ENCODE peak calls at places on chromosomes 12 and 14, in eight cellular contexts. J is HCT116, I is K562, U is PC-9, Z is MM.1S, E is left ventricle myocardium inferior, O is SK-N-SH, A is Peyer's patch. S is an unnamed sample. For H3K27me3, the result is how much of the 10 kb centered on the place peaks cover.

GRCh38 chr12:14994610-14995009 is 21.8 kb downstream of the PDE6H start:
- DNase-seq in O (no peak), E (no peak), J (no peak), I (no peak), U (no peak), A (no peak), Z (no peak), S (no peak)

GRCh38 chr12:129028824-129029223 is 175.5 kb downstream of the GLT1D1 start:
- DNase-seq in E (no peak), I (no peak), J (no peak), Z (no peak), U (no peak), A (no peak), O (no peak), S (peak)

GRCh38 chr14:101595887-101596721 is 34.8 kb downstream of the DIO3 start:
- DNase-seq in A (peak), U (no peak), J (no peak), O (no peak), I (no peak), Z (no peak), E (peak), S (no peak)

GRCh38 chr14:35932659-35933159 is 106.6 kb downstream of the BRMS1L start:
- DNase-seq in Z (peak), A (no peak), J (no peak), U (no peak), I (no peak), O (no peak), E (no peak), S (no peak)

GRCh38 chr14:58660407-58660806 is 22.6 kb downstream of the DACT1 start:
- DNase-seq in E (no peak), O (no peak), J (no peak), Z (no peak), I (no peak), U (no peak), A (no peak), S (no peak)

GRCh38 chr12:104910196-104910840 is 47.8 kb downstream of the SLC41A2 start:
- DNase-seq in U (no peak), O (no peak), I (no peak), J (no peak), Z (no peak), E (no peak), A (no peak), S (no peak)

GRCh38 chr12:78792052-78792698 is 72.4 kb upstream of the SYT1 start:
- DNase-seq in A (no peak), U (no peak), E (no peak), J (no peak), Z (no peak), O (no peak), I (no peak), S (no peak)

GRCh38 chr12:88790231-88790630 is 210.0 kb upstream of the KITLG start:
- DNase-seq in A (no peak), E (no peak), Z (no peak), O (no peak), I (no peak), J (no peak), U (no peak), S (no peak)

GRCh38 chr12:47652491-47653234 is 53.2 kb downstream of the RPAP3 start:
- DNase-seq in Z (no peak), A (no peak), O (no peak), J (no peak), U (no peak), I (no peak), E (peak), S (no peak)

GRCh38 chr12:29113101-29113500 is 36.0 kb upstream of the FAR2 start:
- DNase-seq in Z (no peak), U (peak), I (no peak), A (no peak), J (peak), O (no peak), E (no peak), S (no peak)

GRCh38 chr14:105080161-105080560 is 14.9 kb upstream of the GPR132 start:
- DNase-seq in A (peak), O (no peak), U (no peak), E (no peak), J (no peak), Z (no peak), I (no peak), S (no peak)

GRCh38 chr12:45148017-45148416 is 67.9 kb upstream of the ANO6 start:
- DNase-seq in A (no peak), I (no peak), J (no peak), Z (no peak), E (no peak), U (no peak), O (no peak), S (no peak)

GRCh38 chr12:111893287-111893686 is 51.3 kb downstream of the MAPKAPK5 start:
- DNase-seq in O (no peak), J (no peak), I (no peak), U (no peak), A (no peak), E (no peak), Z (no peak), S (no peak)

GRCh38 chr12:6821674-6822433 is at the start of gene GPR162:
- DNase-seq in E (peak), U (peak), A (peak), I (peak), O (peak), J (no peak), Z (no peak), S (peak)

GRCh38 chr12:89098390-89099102 is 253.8 kb downstream of the DUSP6 start:
- DNase-seq in J (no peak), Z (no peak), A (no peak), E (peak), I (no peak), U (no peak), O (peak), S (no peak)

GRCh38 chr12:31736472-31736871 is 7.7 kb upstream of the AMN1 start:
- DNase-seq in A (no peak), O (no peak), U (peak), Z (no peak), J (no peak), E (no peak), I (no peak), S (no peak)

GRCh38 chr12:24561882-24562760 is 386.8 kb downstream of the BCAT1 start:
- DNase-seq in I (no peak), U (no peak), E (peak), J (no peak), Z (peak), O (peak), A (peak), S (peak)

GRCh38 chr12:59393506-59393905 is 202.3 kb upstream of the SLC16A7 start:
- DNase-seq in U (no peak), J (no peak), Z (no peak), E (no peak), I (no peak), A (no peak), O (no peak), S (no peak)

GRCh38 chr12:30330565-30330964 is 365.1 kb downstream of the IPO8 start:
- DNase-seq in A (no peak), J (no peak), Z (no peak), O (no peak), U (no peak), I (no peak), E (no peak), S (no peak)

GRCh38 chr12:27260746-27261145 is 16.7 kb downstream of the STK38L start:
- DNase-seq in I (no peak), E (no peak), O (no peak), U (no peak), A (no peak), Z (no peak), J (no peak), S (no peak)

GRCh38 chr12:120103371-120103770 is 13.2 kb downstream of the RAB35 start:
- DNase-seq in A (no peak), E (no peak), J (no peak), U (no peak), I (no peak), O (no peak), Z (no peak), S (no peak)

GRCh38 chr14:101882141-101882935 is 82.0 kb upstream of the DYNC1H1 start:
- DNase-seq in O (no peak), J (no peak), Z (no peak), A (no peak), I (no peak), E (no peak), U (no peak), S (no peak)

GRCh38 chr14:69274321-69274720 is 14.4 kb downstream of the GALNT16 start:
- DNase-seq in A (no peak), I (no peak), U (no peak), O (no peak), Z (no peak), E (no peak), J (no peak), S (no peak)

GRCh38 chr12:132489078-132489601 is 811 bp upstream of the FBRSL1 start:
- DNase-seq in I (peak), O (no peak), Z (no peak), E (peak), A (peak), U (no peak), J (no peak), S (no peak)

GRCh38 chr12:126019385-126019784 is 954.1 kb downstream of the AACS start:
- DNase-seq in J (no peak), Z (no peak), O (no peak), A (no peak), I (no peak), E (no peak), U (no peak), S (no peak)

GRCh38 chr14:92315050-92315785 is 7.7 kb upstream of the SLC24A4 start:
- DNase-seq in J (no peak), I (no peak), U (no peak), A (no peak), E (no peak), Z (no peak), O (no peak), S (no peak)

GRCh38 chr14:91835197-91835919 is 32.0 kb downstream of the TC2N start:
- DNase-seq in I (no peak), E (no peak), A (peak), Z (no peak), J (no peak), U (no peak), O (no peak), S (no peak)

GRCh38 chr12:29552324-29552927 is 54.9 kb upstream of the OVCH1 start:
- DNase-seq in Z (peak), E (peak), U (peak), J (peak), O (peak), I (peak), A (peak), S (peak)

GRCh38 chr12:143964-144649 is 69.8 kb downstream of the SLC6A12 start:
- DNase-seq in Z (no peak), A (peak), U (peak), E (no peak), I (no peak), J (no peak), O (no peak), S (no peak)

GRCh38 chr14:75806247-75806876 is 145.3 kb downstream of the TTLL5 start:
- DNase-seq in O (no peak), Z (no peak), A (peak), U (no peak), E (no peak), I (no peak), J (no peak), S (no peak)

GRCh38 chr12:57476162-57476992 is 3.3 kb downstream of the ARHGAP9 start:
- DNase-seq in Z (no peak), A (peak), U (no peak), E (no peak), O (no peak), J (no peak), I (no peak), S (no peak)

GRCh38 chr12:57474430-57474829 is 5.2 kb downstream of the ARHGAP9 start:
- DNase-seq in E (no peak), O (no peak), Z (no peak), U (no peak), J (no peak), A (no peak), I (no peak), S (no peak)

GRCh38 chr12:57474862-57475261 is 4.8 kb downstream of the ARHGAP9 start:
- DNase-seq in U (no peak), J (no peak), A (no peak), Z (no peak), E (no peak), I (no peak), O (no peak), S (no peak)

GRCh38 chr12:57473886-57474285 is 5.8 kb downstream of the ARHGAP9 start:
- DNase-seq in Z (no peak), O (no peak), I (no peak), E (no peak), A (no peak), J (no peak), U (no peak), S (no peak)

GRCh38 chr12:57475271-57476161 is 4.2 kb downstream of the ARHGAP9 start:
- DNase-seq in Z (no peak), U (no peak), I (no peak), A (no peak), J (no peak), E (no peak), O (peak), S (no peak)
- H3K27me3 ChIP-seq in Z (under half), U (half or more), I (under half), A (under half), J (under half), E (half or more), O (half or more), S (under half)

DNA sequence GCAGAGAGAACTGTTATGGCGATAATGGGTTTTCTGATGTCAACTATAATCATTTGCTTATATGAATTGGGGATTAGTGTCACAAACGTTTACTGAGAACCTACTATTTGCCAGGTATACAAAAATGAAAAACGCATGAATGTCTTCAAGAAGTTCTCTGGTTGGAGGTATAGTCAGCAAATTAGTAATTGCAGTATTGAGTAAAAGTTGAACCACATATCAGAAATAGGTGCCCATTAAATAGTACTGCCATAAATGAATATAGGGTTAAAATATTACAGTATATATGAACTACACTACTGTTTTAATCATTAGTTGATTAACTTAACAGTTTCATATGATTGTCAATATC is 60.0 kb downstream of the PTPRB start:
- DNase-seq in O (no peak), E (no peak), Z (no peak), J (no peak), I (no peak), A (no peak), U (no peak), S (no peak)
- TF ChIP-seq CTCF in O (no peak), E (no peak), Z (no peak), J (no peak), I (no peak), A (no peak), U (peak), S (no peak)

GRCh38 chr12:108323581-108323980 is 15.5 kb downstream of the CMKLR1 start:
- DNase-seq in Z (no peak), I (no peak), A (no peak), O (no peak), J (no peak), U (no peak), E (no peak), S (no peak)
- H3K27me3 ChIP-seq in Z (under half), I (under half), A (under half), O (under half), J (under half), U (under half), E (under half), S (under half)

GRCh38 chr12:68971404-68971803 is 38.4 kb upstream of the CPM start:
- DNase-seq in A (no peak), U (peak), E (no peak), O (no peak), I (no peak), J (no peak), Z (no peak), S (peak)
- TF ChIP-seq CTCF in A (no peak), U (no peak), E (no peak), O (no peak), I (no peak), J (no peak), Z (no peak), S (no peak)

GRCh38 chr12:69479675-69480074 is 9.5 kb downstream of the FRS2 start:
- DNase-seq in Z (no peak), I (no peak), E (no peak), A (no peak), U (no peak), O (no peak), J (no peak), S (no peak)

GRCh38 chr12:69476276-69477017 is 6.3 kb downstream of the FRS2 start:
- DNase-seq in U (no peak), J (no peak), Z (no peak), O (peak), A (no peak), E (no peak), I (no peak), S (no peak)

GRCh38 chr12:69471667-69472385 is 1.6 kb downstream of the FRS2 start:
- DNase-seq in E (no peak), I (peak), O (no peak), J (no peak), Z (no peak), A (no peak), U (no peak), S (no peak)

GRCh38 chr12:69473229-69473628 is 3.0 kb downstream of the FRS2 start:
- DNase-seq in J (no peak), I (no peak), U (no peak), A (no peak), Z (no peak), O (no peak), E (no peak), S (no peak)

GRCh38 chr12:69475237-69475984 is 5.2 kb downstream of the FRS2 start:
- DNase-seq in U (no peak), E (no peak), Z (no peak), I (peak), O (peak), A (no peak), J (no peak), S (no peak)
- H3K27me3 ChIP-seq in U (under half), E (under half), Z (under half), I (under half), O (under half), A (under half), J (under half), S (under half)

DNA sequence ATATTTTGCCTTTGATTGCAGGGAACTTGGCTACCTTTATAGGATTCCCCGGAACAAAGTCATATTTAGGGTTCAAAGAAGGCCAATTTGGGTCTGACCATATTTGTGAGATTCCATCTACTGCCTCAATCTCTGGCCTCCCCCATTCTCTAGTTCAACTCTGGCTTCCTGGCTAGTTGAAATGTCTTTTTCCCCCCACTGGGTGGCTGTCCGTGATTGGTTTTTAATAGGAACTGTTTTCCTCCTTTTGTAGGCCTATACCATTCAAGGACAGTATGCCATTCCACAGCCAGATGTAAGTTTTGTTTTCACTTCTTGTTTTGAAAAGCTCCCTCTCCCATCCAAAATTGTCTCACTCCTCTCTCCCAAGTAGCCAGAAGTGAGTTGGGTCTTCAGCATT is 13.8 kb downstream of the PCBP2 start:
- DNase-seq in O (no peak), E (no peak), J (no peak), I (no peak), A (no peak), U (no peak), Z (peak), S (no peak)
- TF ChIP-seq CTCF in O (no peak), E (no peak), J (no peak), I (no peak), A (no peak), U (no peak), Z (peak), S (no peak)

DNA sequence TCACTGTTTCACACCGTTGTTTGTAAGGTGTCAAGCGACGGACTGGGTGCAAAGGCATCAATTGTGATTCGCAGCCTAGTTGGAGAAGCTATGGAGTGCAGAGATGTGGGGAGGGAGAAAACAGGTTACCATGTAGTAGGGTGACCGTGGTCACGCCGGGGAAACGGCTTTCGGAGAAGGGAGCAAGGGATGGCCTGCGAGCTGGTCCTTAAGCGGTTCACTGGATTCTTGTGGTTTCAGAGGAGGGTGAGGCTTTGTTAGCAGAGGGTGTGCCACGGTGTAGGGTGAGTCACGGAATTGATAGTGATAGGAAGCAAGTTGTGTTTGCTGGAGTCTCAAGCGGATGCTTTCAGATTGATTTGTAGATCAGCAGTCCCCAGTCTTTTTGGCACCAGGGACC is 2.3 kb downstream of the PIWIL1 start:
- DNase-seq in E (no peak), J (no peak), A (no peak), I (no peak), U (peak), O (no peak), Z (no peak), S (no peak)
- H3K27me3 ChIP-seq in E (half or more), J (under half), A (under half), I (under half), U (under half), O (under half), Z (under half), S (under half)

GRCh38 chr14:43647302-43647701 is 859.8 kb downstream of the FSCB start:
- DNase-seq in A (no peak), O (no peak), E (no peak), I (no peak), U (no peak), J (no peak), Z (no peak), S (no peak)

GRCh38 chr14:43651185-43651787 is 855.8 kb downstream of the FSCB start:
- DNase-seq in U (no peak), Z (no peak), J (no peak), E (no peak), I (no peak), O (no peak), A (no peak), S (no peak)

GRCh38 chr14:43649508-43649907 is 857.6 kb downstream of the FSCB start:
- DNase-seq in O (no peak), U (no peak), E (no peak), A (no peak), I (no peak), Z (no peak), J (no peak), S (no peak)

DNA sequence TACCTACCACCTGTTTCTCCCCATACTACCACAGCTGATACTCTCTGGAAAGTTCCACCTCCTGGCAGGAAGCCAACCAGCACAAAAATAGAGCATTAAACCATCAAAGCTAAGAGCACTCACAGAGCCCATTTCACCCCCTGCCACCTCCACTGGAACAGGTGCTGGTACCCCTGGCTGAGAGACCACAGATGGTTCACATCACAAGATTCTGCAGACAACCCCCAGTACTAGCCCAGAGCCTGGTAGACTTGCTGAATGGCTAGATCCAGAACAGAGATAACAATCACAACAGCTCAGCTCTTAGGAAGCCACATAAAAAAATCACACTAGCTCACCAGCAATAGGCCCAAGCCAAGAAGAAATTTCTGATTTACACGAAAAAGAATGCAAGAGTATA is 855.2 kb downstream of the FSCB start:
- DNase-seq in Z (peak), A (no peak), U (no peak), I (no peak), E (no peak), J (no peak), O (no peak), S (no peak)
- TF ChIP-seq CTCF in Z (no peak), A (no peak), U (no peak), I (no peak), E (no peak), J (no peak), O (no peak), S (no peak)

GRCh38 chr12:130258863-130259262 is 78.8 kb upstream of the PIWIL1 start:
- DNase-seq in Z (no peak), U (no peak), E (no peak), I (no peak), J (no peak), O (no peak), A (no peak), S (no peak)
- H3K27me3 ChIP-seq in Z (under half), U (under half), E (under half), I (under half), J (under half), O (under half), A (under half), S (under half)

GRCh38 chr12:124214574-124214973 is 80.3 kb upstream of the RFLNA start:
- DNase-seq in J (no peak), A (no peak), E (no peak), O (no peak), Z (no peak), U (no peak), I (no peak), S (no peak)
- TF ChIP-seq CTCF in J (no peak), A (no peak), E (no peak), O (no peak), Z (no peak), U (no peak), I (no peak), S (no peak)